ENCODE peak calls at places on chromosomes 6 and 20, in nine cellular contexts. M, A, D, F, H, C, S, Q and I are unnamed samples.
A peak's percentile ranks its signal among the peaks of the same experiment; 100 is the strongest.

GRCh38 chr6:43269273-43270007 is 26.2 kb downstream of the TTBK1 start:
- DNase-seq in S (peak; percentile 25), A (peak; percentile 60), Q (no peak), M (no peak), D (no peak), F (no peak), C (no peak), H (peak; percentile 38), I (peak; percentile 42)

GRCh38 chr6:30265166-30265565 is 52.0 kb upstream of the TRIM26 start:
- DNase-seq in H (no peak), A (no peak), F (no peak), M (no peak), C (no peak), Q (no peak), S (no peak), D (no peak), I (no peak)

GRCh38 chr6:158560787-158561246 is 926 bp downstream of the TMEM181 start:
- DNase-seq in Q (no peak), F (no peak), D (no peak), C (no peak), S (peak; percentile 45), M (no peak), H (peak; percentile 54), A (no peak), I (peak; percentile 73)

GRCh38 chr6:169832247-169832948 is 81.0 kb downstream of the ERMARD start:
- DNase-seq in Q (no peak), M (no peak), D (no peak), A (no peak), H (peak; percentile 44), S (no peak), C (no peak), F (no peak), I (no peak)

GRCh38 chr6:41367700-41368099 is 32.3 kb downstream of the NCR2 start:
- DNase-seq in C (no peak), H (peak; percentile 66), F (no peak), Q (no peak), A (peak; percentile 48), M (peak; percentile 60), D (peak; percentile 59), S (peak; percentile 70), I (no peak)

GRCh38 chr6:77568570-77568969 is 84.3 kb upstream of the MEI4 start:
- DNase-seq in A (no peak), Q (no peak), H (no peak), F (no peak), D (no peak), M (no peak), C (no peak), S (no peak), I (no peak)

GRCh38 chr6:160398674-160399271 is 50.6 kb downstream of the SLC22A3 start:
- DNase-seq in F (peak; percentile 24), M (no peak), H (no peak), C (no peak), D (no peak), S (no peak), Q (no peak), A (no peak), I (no peak)

GRCh38 chr6:30121446-30122065 is 8.7 kb upstream of the TRIM31 start:
- DNase-seq in Q (no peak), S (no peak), D (no peak), H (no peak), M (no peak), F (no peak), C (no peak), A (no peak), I (no peak)

GRCh38 chr6:70886661-70887060 is 70.2 kb downstream of the B3GAT2 start:
- DNase-seq in C (no peak), M (no peak), F (no peak), Q (no peak), S (no peak), A (no peak), H (no peak), D (no peak), I (no peak)

GRCh38 chr6:108876929-108877775 is 28.9 kb downstream of the ARMC2 start:
- DNase-seq in M (no peak), D (no peak), F (no peak), C (no peak), H (peak; percentile 55), A (peak; percentile 90), Q (no peak), S (peak; percentile 81), I (no peak)

GRCh38 chr20:51042064-51042463 is 19.2 kb upstream of the KCNG1 start:
- DNase-seq in A (no peak), H (no peak), C (no peak), S (no peak), M (no peak), Q (peak; percentile 19), D (no peak), F (no peak), I (no peak)

GRCh38 chr6:155246825-155247224 is 17.0 kb upstream of the CLDN20 start:
- DNase-seq in M (no peak), C (no peak), F (no peak), Q (no peak), A (no peak), D (no peak), H (no peak), S (peak; percentile 48), I (no peak)
- TF ChIP-seq POLR2A in M (no peak), C (no peak), F (no peak), Q (no peak), A (no peak), D (no peak), H (no peak), S (no peak), I (no peak)

GRCh38 chr6:116514103-116514502 is 2.7 kb downstream of the CALHM5 start:
- DNase-seq in S (no peak), M (no peak), H (no peak), D (no peak), C (no peak), Q (no peak), F (no peak), A (no peak), I (no peak)

GRCh38 chr6:116512155-116512559 is 718 bp downstream of the CALHM5 start:
- DNase-seq in M (no peak), H (no peak), A (no peak), C (no peak), F (no peak), Q (no peak), D (no peak), S (no peak), I (no peak)

GRCh38 chr6:116512709-116513108 is 1.3 kb downstream of the CALHM5 start:
- DNase-seq in H (no peak), D (no peak), F (no peak), A (no peak), Q (no peak), M (no peak), S (no peak), C (no peak), I (no peak)

GRCh38 chr6:116513224-116513875 is 1.9 kb downstream of the CALHM5 start:
- DNase-seq in S (no peak), C (no peak), H (no peak), A (no peak), Q (no peak), D (no peak), F (no peak), M (no peak), I (no peak)

GRCh38 chr6:116511424-116512131 is at the start of gene CALHM5:
- DNase-seq in C (no peak), H (no peak), S (no peak), Q (no peak), D (peak; percentile 10), M (peak; percentile 58), A (peak; percentile 69), F (no peak), I (peak; percentile 32)
- TF ChIP-seq POLR2A in C (no peak), H (no peak), S (no peak), Q (no peak), D (no peak), M (no peak), A (no peak), F (no peak), I (no peak)

GRCh38 chr6:125789576-125790402 is 971 bp upstream of the NCOA7 start:
- DNase-seq in C (no peak), S (peak; percentile 51), M (no peak), F (no peak), A (peak; percentile 49), H (peak; percentile 41), Q (no peak), D (no peak), I (peak; percentile 98)
- TF ChIP-seq POLR2A in C (no peak), S (no peak), M (no peak), F (no peak), A (no peak), H (no peak), Q (no peak), D (no peak), I (peak; percentile 88)

GRCh38 chr20:31652917-31653385 is 15.2 kb downstream of the COX4I2 start:
- DNase-seq in M (no peak), H (no peak), F (no peak), D (no peak), A (no peak), S (no peak), Q (no peak), C (no peak), I (no peak)
- TF ChIP-seq POLR2A in M (no peak), H (no peak), F (no peak), D (no peak), A (no peak), S (no peak), Q (no peak), C (no peak), I (no peak)

DNA sequence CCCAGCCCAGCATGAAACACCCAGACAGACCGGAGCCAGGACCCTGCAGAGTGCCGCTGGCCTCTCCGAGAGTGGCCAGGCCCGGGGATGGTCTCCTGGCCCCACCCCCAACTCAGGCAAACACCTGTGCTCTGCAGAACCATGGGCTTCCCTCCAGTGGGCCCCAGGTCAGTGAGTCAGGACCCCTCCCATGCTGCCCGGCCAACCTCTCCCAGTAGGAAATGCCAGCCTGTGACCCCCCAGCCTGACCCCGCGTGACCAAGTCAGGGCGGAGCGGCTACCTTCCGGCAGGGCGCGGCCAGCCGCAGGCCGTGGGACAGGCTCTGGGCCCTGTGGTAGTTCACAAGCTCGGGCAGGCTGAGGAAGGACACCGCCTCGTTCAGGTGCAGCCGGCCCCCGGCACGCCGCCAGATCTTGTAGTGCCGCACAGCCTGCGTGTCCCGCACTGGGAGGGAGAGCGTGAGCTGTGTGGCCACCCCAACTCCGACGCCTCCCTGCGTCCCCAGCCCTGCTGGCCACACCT is 3.2 kb downstream of the PTK6 start:
- DNase-seq in H (peak; percentile 94), C (no peak), D (no peak), Q (no peak), A (peak; percentile 25), S (no peak), M (no peak), F (no peak), I (no peak)
- TF ChIP-seq POLR2A in H (no peak), C (peak; percentile 22), D (no peak), Q (no peak), A (no peak), S (no peak), M (no peak), F (no peak), I (no peak)